ENCODE peak calls at places on chromosomes 13 and 19, in seven cellular contexts. U is mesenchymal stem cell, A is fibroblast of lung, Z is colonic mucosa, M is IMR-90, E is keratinocyte, I is neural progenitor cell. C is an unnamed sample.
A peak's percentile ranks its signal among the peaks of the same experiment; 100 is the strongest.

GRCh38 chr13:109494955-109495354 is 291.4 kb downstream of the IRS2 start:
- DNase-seq in U (peak; percentile 58), Z (no peak), A (peak; percentile 84), M (peak; percentile 52), I (no peak), E (no peak), C (no peak)

GRCh38 chr19:28971011-28971410 is 241.9 kb downstream of the UQCRFS1 start:
- DNase-seq in A (no peak), M (peak; percentile 34), U (no peak), E (no peak), I (no peak), Z (no peak), C (peak; percentile 87)

GRCh38 chr13:49679244-49679643 is 12.0 kb downstream of the EBPL start:
- DNase-seq in A (peak; percentile 20), I (no peak), E (no peak), U (no peak), Z (no peak), M (peak; percentile 35), C (no peak)

GRCh38 chr19:3480383-3481091 is at the start of gene SMIM24:
- DNase-seq in M (no peak), A (no peak), E (no peak), I (no peak), Z (peak; percentile 84), U (no peak), C (peak; percentile 89)

GRCh38 chr13:93765056-93765455 is 538.4 kb downstream of the GPC6 start:
- DNase-seq in M (no peak), U (no peak), I (no peak), E (no peak), Z (no peak), A (peak; percentile 52), C (no peak)

GRCh38 chr19:3323026-3323425 is 43.4 kb upstream of the NFIC start:
- DNase-seq in Z (no peak), M (no peak), A (no peak), I (no peak), E (no peak), U (no peak), C (no peak)

GRCh38 chr13:49926019-49926418 is 10.1 kb downstream of the SPRYD7 start:
- DNase-seq in I (no peak), U (no peak), E (no peak), Z (no peak), A (no peak), M (no peak), C (no peak)

GRCh38 chr19:4567584-4568071 is 8.1 kb upstream of the SEMA6B start:
- DNase-seq in E (no peak), I (peak; percentile 71), U (peak; percentile 41), M (peak; percentile 20), Z (peak; percentile 73), A (no peak), C (peak; percentile 83)

GRCh38 chr13:49936943-49937273 is 768 bp upstream of the SPRYD7 start:
- DNase-seq in E (no peak), M (no peak), I (peak; percentile 54), A (no peak), U (no peak), Z (no peak), C (peak; percentile 84)

GRCh38 chr13:69565334-69565733 is 542.3 kb upstream of the ATXN8OS start:
- DNase-seq in E (no peak), I (peak; percentile 56), Z (peak; percentile 20), U (peak; percentile 85), A (peak; percentile 79), M (no peak), C (no peak)

GRCh38 chr19:21472507-21472906 is 32.9 kb upstream of the ZNF429 start:
- DNase-seq in U (no peak), Z (no peak), M (no peak), E (no peak), I (no peak), A (no peak), C (no peak)

GRCh38 chr19:38861368-38861767 is 11.6 kb upstream of the HNRNPL start:
- DNase-seq in U (no peak), M (no peak), I (no peak), A (no peak), E (no peak), Z (no peak), C (no peak)
- H3K4me1 ChIP-seq in U (peaks cover 9% of the 10 kb centered on the region), M (no peaks in the 10 kb centered on the region), I (peaks cover 8% of the 10 kb centered on the region), A (no peaks in the 10 kb centered on the region), E (peaks cover 3% of the 10 kb centered on the region), Z (peaks cover 20% of the 10 kb centered on the region), C (peaks cover 5% of the 10 kb centered on the region)

GRCh38 chr13:114078501-114079451 is 53.6 kb downstream of the RASA3 start:
- DNase-seq in U (peak; percentile 66), E (no peak), M (peak; percentile 84), A (peak; percentile 93), I (no peak), Z (no peak), C (peak; percentile 74)

GRCh38 chr13:114082849-114083645 is 49.4 kb downstream of the RASA3 start:
- DNase-seq in I (no peak), M (no peak), E (no peak), Z (no peak), U (no peak), A (peak; percentile 65), C (peak; percentile 32)

GRCh38 chr13:114079601-114080536 is 52.6 kb downstream of the RASA3 start:
- DNase-seq in E (no peak), Z (no peak), A (no peak), I (no peak), M (no peak), U (no peak), C (peak; percentile 73)

GRCh38 chr13:114080739-114081561 is 51.5 kb downstream of the RASA3 start:
- DNase-seq in M (no peak), U (no peak), A (no peak), Z (no peak), E (no peak), I (no peak), C (peak; percentile 72)

DNA sequence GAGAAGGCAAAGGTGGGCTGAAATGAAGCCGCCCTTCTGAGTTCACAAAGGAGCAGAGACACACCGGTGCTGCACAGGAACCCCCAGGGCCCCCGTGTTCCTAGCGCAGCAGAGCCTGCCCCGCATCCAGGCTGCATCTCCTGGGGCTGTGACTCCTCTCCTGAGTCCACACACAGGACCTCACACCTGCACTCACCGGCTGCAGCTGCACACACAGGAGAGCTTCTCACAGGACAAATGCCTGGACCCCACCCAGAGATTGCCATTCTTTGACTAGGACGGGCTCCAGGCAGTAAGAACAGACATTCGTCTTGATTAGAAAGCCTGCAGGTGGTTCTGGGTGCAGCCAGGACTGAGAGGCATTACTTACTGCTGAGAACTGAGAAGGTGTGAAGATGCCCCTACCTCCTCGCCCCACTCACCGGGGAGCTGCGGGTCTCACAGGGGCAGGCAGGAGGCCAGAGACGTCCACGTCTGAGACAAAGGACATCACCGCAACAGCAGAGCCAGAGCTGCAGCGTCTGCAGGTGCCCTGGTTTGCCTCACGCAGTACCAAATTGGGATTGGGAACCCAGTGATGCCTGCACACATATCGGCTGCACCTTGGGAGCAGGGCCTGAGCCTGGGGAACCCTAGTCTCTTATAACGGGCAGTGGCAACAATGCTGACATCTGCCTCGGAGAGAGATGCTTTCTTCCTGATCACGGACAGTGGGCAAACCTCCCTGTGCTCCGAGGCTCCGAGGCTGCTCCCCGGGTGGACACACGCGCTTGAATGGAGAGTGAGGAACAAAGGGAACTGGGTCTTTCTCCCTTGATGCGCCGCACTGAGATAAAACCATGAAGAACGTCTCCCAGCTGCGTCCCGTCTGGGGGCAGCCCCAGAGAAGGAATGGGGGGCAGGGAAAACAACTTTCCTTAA is 50.4 kb downstream of the RASA3 start:
- DNase-seq in Z (no peak), E (no peak), I (peak; percentile 60), M (no peak), U (no peak), A (no peak), C (peak; percentile 46)
- H3K9ac ChIP-seq in Z (no peak overlapping the region), E (no peak overlapping the region), I (no peak overlapping the region), M (no peak overlapping the region), U (no peak overlapping the region), A (no peak overlapping the region), C (no peak overlapping the region)

GRCh38 chr13:19685034-19685433 is 51.6 kb downstream of the MPHOSPH8 start:
- DNase-seq in I (no peak), E (no peak), U (no peak), Z (peak; percentile 84), A (no peak), M (no peak), C (peak; percentile 65)
- H3K27ac ChIP-seq in I (no peak overlapping the region), E (no peak overlapping the region), U (no peak overlapping the region), Z (peak overlapping the region; percentile 48), A (no peak overlapping the region), M (no peak overlapping the region), C (peak overlapping the region; percentile 79)

DNA sequence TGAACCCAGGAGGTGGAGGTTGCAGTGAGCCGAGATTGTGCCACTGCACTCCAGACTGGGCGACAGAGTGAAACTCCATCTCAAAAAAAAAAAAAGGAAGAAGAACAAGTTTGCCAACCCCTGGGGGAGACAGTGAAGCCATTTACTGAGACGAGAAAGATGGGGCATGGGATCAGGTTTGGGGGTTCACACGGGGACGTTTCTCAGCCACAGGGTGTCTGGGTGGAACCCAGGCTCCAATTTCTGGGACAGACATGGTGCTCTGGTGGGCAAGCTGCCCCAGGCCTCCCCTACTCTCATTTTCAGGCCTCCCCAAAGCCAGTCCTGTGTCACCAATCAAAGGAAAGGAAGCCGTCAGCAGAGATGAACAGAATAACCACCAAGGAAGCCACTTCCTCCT is 13.4 kb downstream of the HSH2D start:
- DNase-seq in M (no peak), Z (no peak), U (no peak), E (no peak), I (no peak), A (no peak), C (no peak)
- H3K4me1 ChIP-seq in M (peaks cover 7% of the 10 kb centered on the region), Z (no peaks in the 10 kb centered on the region), U (peaks cover 11% of the 10 kb centered on the region), E (peaks cover 11% of the 10 kb centered on the region), I (no peaks in the 10 kb centered on the region), A (peaks cover 12% of the 10 kb centered on the region), C (no peaks in the 10 kb centered on the region)

GRCh38 chr19:18377026-18377425 is 8.9 kb upstream of the GDF15 start:
- DNase-seq in U (no peak), E (no peak), Z (peak; percentile 60), A (no peak), M (no peak), I (no peak), C (no peak)
- H3K9ac ChIP-seq in U (no peak overlapping the region), E (no peak overlapping the region), Z (no peak overlapping the region), A (no peak overlapping the region), M (no peak overlapping the region), I (no peak overlapping the region), C (no peak overlapping the region)

GRCh38 chr13:35892837-35893814 is 238.1 kb downstream of the DCLK1 start:
- DNase-seq in E (no peak), Z (no peak), A (no peak), M (no peak), I (no peak), U (no peak), C (no peak)

GRCh38 chr13:35891486-35891885 is 239.7 kb downstream of the DCLK1 start:
- DNase-seq in E (no peak), A (no peak), I (no peak), M (peak; percentile 7), Z (no peak), U (no peak), C (no peak)

GRCh38 chr13:35894636-35895035 is 236.5 kb downstream of the DCLK1 start:
- DNase-seq in M (peak; percentile 7), U (no peak), E (no peak), Z (no peak), I (no peak), A (peak; percentile 29), C (no peak)

GRCh38 chr13:35889560-35889959 is 241.6 kb downstream of the DCLK1 start:
- DNase-seq in U (no peak), M (no peak), Z (no peak), E (no peak), A (peak; percentile 18), I (no peak), C (no peak)

GRCh38 chr13:35891973-35892441 is 239.2 kb downstream of the DCLK1 start:
- DNase-seq in A (peak; percentile 62), U (no peak), M (peak; percentile 40), E (peak; percentile 67), I (no peak), Z (no peak), C (no peak)
- H3K27ac ChIP-seq in A (no peak overlapping the region), U (no peak overlapping the region), M (no peak overlapping the region), E (no peak overlapping the region), I (no peak overlapping the region), Z (no peak overlapping the region), C (no peak overlapping the region)